ENCODE peak calls at places on chromosomes 13 and 19, in nine cellular contexts. D is left cardiac atrium; V is K562; X is astrocyte of the spinal cord; O is fibroblast of the aortic adventitia; G is Calu3; K is stromal cell of bone marrow; M is amniotic stem cell; Z is central memory CD8-positive, alpha-beta T cell. L is an unnamed sample.

GRCh38 chr19:30712428-30713151 is 340.4 kb downstream of the ZNF536 start:
- DNase-seq in D (no peak), V (no peak), X (no peak), O (no peak), G (no peak), K (no peak), M (no peak), Z (no peak), L (no peak)

GRCh38 chr13:37656247-37656940 is 57.8 kb upstream of the POSTN start:
- DNase-seq in D (no peak), V (no peak), X (peak; percentile 95), O (peak; percentile 97), G (peak; percentile 1), K (peak; percentile 98), M (peak; percentile 95), Z (no peak), L (peak; percentile 92)

GRCh38 chr19:55179570-55180484 is at the start of gene SYT5:
- DNase-seq in D (no peak), V (peak; percentile 88), X (no peak), O (no peak), G (peak; percentile 77), K (no peak), M (no peak), Z (peak; percentile 32), L (peak; percentile 66)

GRCh38 chr13:75628811-75629210 is 7.3 kb upstream of the LMO7 start:
- DNase-seq in D (no peak), V (no peak), X (no peak), O (no peak), G (no peak), K (no peak), M (no peak), Z (no peak), L (no peak)

GRCh38 chr19:51124729-51125128 is at the start of gene SIGLEC9:
- DNase-seq in D (peak; percentile 67), V (no peak), X (no peak), O (no peak), G (no peak), K (no peak), M (no peak), Z (no peak), L (no peak)

GRCh38 chr13:91185294-91185863 is 162.1 kb upstream of the MIR17HG start:
- DNase-seq in D (no peak), V (no peak), X (peak; percentile 46), O (peak; percentile 1), G (no peak), K (peak; percentile 14), M (no peak), Z (no peak), L (no peak)

GRCh38 chr13:36211567-36211966 is 2.8 kb downstream of the SOHLH2 start:
- DNase-seq in D (no peak), V (no peak), X (peak; percentile 81), O (no peak), G (no peak), K (no peak), M (no peak), Z (no peak), L (no peak)

GRCh38 chr19:19745496-19746285 is 12.8 kb upstream of the ZNF14 start:
- DNase-seq in D (no peak), V (peak; percentile 11), X (no peak), O (no peak), G (no peak), K (no peak), M (no peak), Z (no peak), L (no peak)

GRCh38 chr19:49515767-49516166 is 3.3 kb downstream of the FCGRT start:
- DNase-seq in D (peak; percentile 58), V (no peak), X (no peak), O (no peak), G (no peak), K (no peak), M (no peak), Z (no peak), L (peak; percentile 0)

GRCh38 chr19:29290853-29291252 is 77.9 kb upstream of the UQCRFS1 start:
- DNase-seq in D (no peak), V (no peak), X (no peak), O (no peak), G (no peak), K (no peak), M (no peak), Z (no peak), L (no peak)